ENCODE peak calls at places on chromosomes 16 and 17, in six cellular contexts. Z, T, W, U, S and D are unnamed samples.

GRCh38 chr17:83146347-83146746 is 66.9 kb downstream of the METRNL start:
- DNase-seq in W (peak), T (no peak), Z (no peak), U (no peak), S (no peak), D (no peak)

GRCh38 chr17:44187131-44187899 is 543 bp downstream of the TMUB2 start:
- DNase-seq in T (no peak), W (peak), S (no peak), Z (no peak), U (no peak), D (no peak)

GRCh38 chr16:30541502-30542329 is 7.1 kb upstream of the ZNF747 start:
- DNase-seq in U (no peak), Z (no peak), T (peak), S (no peak), W (no peak), D (no peak)

GRCh38 chr16:7268182-7268581 is 64.5 kb upstream of the RBFOX1 start:
- DNase-seq in W (peak), Z (peak), T (peak), U (peak), S (no peak), D (peak)

GRCh38 chr16:87507351-87508069 is 14.7 kb upstream of the ZCCHC14 start:
- DNase-seq in W (no peak), T (no peak), U (no peak), S (no peak), Z (peak), D (no peak)

GRCh38 chr16:75286996-75287395 is 35.6 kb upstream of the BCAR1 start:
- DNase-seq in W (no peak), U (no peak), S (no peak), T (no peak), Z (no peak), D (no peak)

GRCh38 chr17:20952183-20952582 is 90.6 kb downstream of the USP22 start:
- DNase-seq in Z (no peak), T (peak), U (no peak), W (no peak), S (no peak), D (no peak)

GRCh38 chr17:37100231-37100630 is 151.5 kb downstream of the AATF start:
- DNase-seq in U (no peak), S (no peak), T (no peak), W (no peak), Z (no peak), D (no peak)

GRCh38 chr16:10172848-10173655 is 9.2 kb downstream of the GRIN2A start:
- DNase-seq in S (no peak), U (no peak), T (peak), W (peak), Z (no peak), D (no peak)

GRCh38 chr17:29241015-29241963 is 5.4 kb upstream of the CRYBA1 start:
- DNase-seq in U (peak), S (peak), W (peak), T (peak), Z (peak), D (peak)
- TF ChIP-seq CTCF in U (no peak), S (peak), W (peak), T (no peak), Z (no peak), D (no peak)

DNA sequence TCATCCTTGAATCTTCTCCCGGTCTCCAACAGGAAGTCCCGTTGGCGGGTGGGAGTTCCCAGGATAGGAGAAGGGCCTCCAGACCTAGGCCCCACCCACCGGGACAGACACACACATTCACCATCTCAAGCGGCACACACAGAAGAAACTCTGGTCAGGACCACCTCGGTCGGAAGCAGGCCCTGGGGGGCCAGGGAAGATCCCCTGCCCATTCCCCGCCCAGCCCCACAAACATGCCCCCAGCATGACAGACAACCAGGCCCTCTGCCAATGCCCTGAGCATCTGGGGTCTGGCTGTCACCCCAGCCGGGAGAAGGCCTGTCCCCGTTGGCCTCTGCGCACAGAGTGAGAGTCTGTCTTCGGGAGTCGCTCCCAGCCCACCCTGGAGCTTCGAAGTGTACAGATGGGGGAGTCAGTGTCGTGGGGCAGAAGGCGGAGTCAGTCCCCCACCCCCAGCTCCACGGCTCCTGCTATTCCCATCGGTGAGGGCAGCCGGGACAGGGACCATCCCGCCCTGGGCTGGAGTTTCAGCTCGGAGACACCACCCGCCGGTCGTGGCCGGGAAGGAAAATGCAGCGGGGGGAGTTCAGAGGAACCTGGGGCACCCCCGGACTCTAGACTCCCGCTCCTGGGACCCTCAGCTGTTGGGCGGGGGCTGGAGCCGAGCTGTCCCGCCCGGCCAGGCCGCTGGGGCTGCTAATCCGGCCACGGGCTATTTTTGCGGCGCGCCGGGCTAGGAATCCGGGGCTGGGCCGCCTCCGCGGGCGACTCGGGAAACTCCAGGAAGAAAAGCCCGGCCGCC is 690 bp downstream of the RHBDF1 start:
- DNase-seq in W (peak), T (peak), Z (no peak), U (peak), S (no peak), D (peak)
- TF ChIP-seq CTCF in W (peak), T (no peak), Z (no peak), U (no peak), S (no peak), D (no peak)

GRCh38 chr17:4540224-4541040 is 14.8 kb downstream of the MYBBP1A start:
- DNase-seq in U (no peak), T (no peak), W (no peak), S (no peak), Z (no peak), D (no peak)

GRCh38 chr17:4542003-4542725 is 13.0 kb downstream of the MYBBP1A start:
- DNase-seq in S (no peak), W (no peak), Z (no peak), U (no peak), T (no peak), D (no peak)

GRCh38 chr17:4542726-4543191 is 12.4 kb downstream of the MYBBP1A start:
- DNase-seq in U (no peak), S (no peak), T (no peak), W (no peak), Z (no peak), D (no peak)

GRCh38 chr17:4541041-4541327 is 14.2 kb downstream of the MYBBP1A start:
- DNase-seq in T (no peak), S (no peak), Z (no peak), U (no peak), W (no peak), D (no peak)

GRCh38 chr17:4541328-4542002 is 13.7 kb downstream of the MYBBP1A start:
- DNase-seq in U (no peak), T (no peak), Z (no peak), S (no peak), W (no peak), D (no peak)
- TF ChIP-seq CTCF in U (no peak), T (no peak), Z (no peak), S (no peak), W (no peak), D (no peak)

GRCh38 chr16:80526418-80527061 is 14.3 kb upstream of the DYNLRB2 start:
- DNase-seq in U (peak), T (peak), S (peak), W (peak), Z (peak), D (peak)

GRCh38 chr16:80525420-80525819 is 15.4 kb upstream of the DYNLRB2 start:
- DNase-seq in W (no peak), T (no peak), S (no peak), Z (no peak), U (no peak), D (no peak)

GRCh38 chr16:80530479-80530878 is 10.3 kb upstream of the DYNLRB2 start:
- DNase-seq in U (no peak), T (no peak), W (no peak), S (no peak), Z (no peak), D (no peak)

DNA sequence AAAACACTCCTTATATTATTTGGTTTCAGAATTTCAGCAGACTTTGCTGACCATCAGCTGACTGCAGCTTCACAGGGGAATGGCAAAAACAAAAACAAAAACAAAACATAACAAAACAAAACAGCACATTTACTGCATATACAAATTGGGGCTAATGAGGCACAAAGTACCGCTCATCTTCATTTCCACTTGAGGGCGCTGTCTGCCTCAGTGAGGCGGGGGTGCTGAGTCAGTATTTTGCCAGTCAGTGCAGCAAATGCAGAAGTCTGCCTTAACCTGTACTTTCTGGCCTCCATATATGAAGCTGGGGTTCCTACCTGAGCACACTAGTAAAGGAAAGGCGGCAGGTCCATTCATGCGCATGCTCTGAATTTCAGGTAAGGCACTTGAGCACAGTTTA is 13.5 kb upstream of the DYNLRB2 start:
- DNase-seq in W (peak), U (peak), S (no peak), T (peak), Z (peak), D (no peak)
- TF ChIP-seq CTCF in W (peak), U (no peak), S (peak), T (peak), Z (peak), D (peak)

DNA sequence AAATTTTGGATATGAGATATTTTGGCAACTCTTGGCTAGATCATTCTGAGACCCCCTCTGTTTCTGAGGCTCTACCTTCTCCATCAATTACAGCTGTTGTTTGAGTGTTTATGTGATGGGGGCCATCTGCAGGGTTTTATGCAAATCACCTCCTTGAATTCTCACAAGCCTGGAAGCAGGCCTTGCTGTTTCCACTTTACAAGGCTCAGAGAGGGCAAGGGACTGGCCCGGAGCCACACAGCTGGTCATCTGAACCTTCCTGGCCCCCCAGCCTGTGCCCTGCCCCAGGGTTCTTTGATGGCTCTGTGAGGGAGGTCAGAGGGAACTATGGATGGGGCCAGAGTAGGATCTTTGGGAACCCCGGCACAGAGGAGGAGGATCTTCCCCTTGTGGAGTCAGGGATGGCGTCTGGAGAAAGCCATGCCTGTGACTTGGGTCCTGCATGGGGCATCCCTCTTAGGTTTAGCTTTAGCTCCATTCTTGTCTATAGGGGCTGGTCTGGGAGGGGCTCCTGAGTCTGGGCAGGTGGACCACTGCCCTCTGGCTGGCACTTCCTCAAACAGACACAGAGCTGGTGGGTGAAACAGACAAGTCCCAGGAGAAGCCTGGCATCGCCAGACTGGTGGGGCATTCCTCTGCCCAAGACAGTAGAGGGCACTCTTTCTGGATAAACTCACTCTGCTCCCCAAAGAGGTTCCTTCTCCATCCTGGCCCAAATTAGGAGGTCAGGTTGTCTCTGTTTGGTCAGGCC is 26.2 kb downstream of the IL21R start:
- DNase-seq in S (no peak), U (no peak), Z (peak), T (no peak), W (no peak), D (no peak)
- TF ChIP-seq CTCF in S (no peak), U (peak), Z (no peak), T (peak), W (peak), D (no peak)

GRCh38 chr17:35088911-35089845 is 25.7 kb upstream of the RFFL start:
- DNase-seq in S (peak), T (peak), W (peak), U (peak), Z (peak), D (peak)
- TF ChIP-seq CTCF in S (peak), T (peak), W (peak), U (peak), Z (peak), D (peak)

GRCh38 chr16:57773680-57774295 is 28.5 kb downstream of the KIFC3 start:
- DNase-seq in U (no peak), W (no peak), Z (no peak), S (no peak), T (no peak), D (no peak)

GRCh38 chr16:57778658-57779057 is 23.6 kb downstream of the KIFC3 start:
- DNase-seq in Z (no peak), T (no peak), S (no peak), W (no peak), U (no peak), D (no peak)

GRCh38 chr16:57774886-57775285 is 27.4 kb downstream of the KIFC3 start:
- DNase-seq in S (no peak), Z (peak), T (no peak), U (no peak), W (no peak), D (no peak)

GRCh38 chr16:57773019-57773418 is 29.3 kb downstream of the KIFC3 start:
- DNase-seq in U (no peak), Z (no peak), S (no peak), W (no peak), T (no peak), D (no peak)

GRCh38 chr16:57775661-57776469 is 26.4 kb downstream of the KIFC3 start:
- DNase-seq in S (no peak), T (no peak), U (no peak), W (no peak), Z (no peak), D (peak)
- TF ChIP-seq CTCF in S (peak), T (peak), U (no peak), W (no peak), Z (no peak), D (peak)

GRCh38 chr16:73527191-73527590 is 479.3 kb upstream of the ZFHX3 start:
- DNase-seq in Z (no peak), S (no peak), T (no peak), U (no peak), W (no peak), D (no peak)
- TF ChIP-seq CTCF in Z (no peak), S (no peak), T (peak), U (no peak), W (no peak), D (no peak)

DNA sequence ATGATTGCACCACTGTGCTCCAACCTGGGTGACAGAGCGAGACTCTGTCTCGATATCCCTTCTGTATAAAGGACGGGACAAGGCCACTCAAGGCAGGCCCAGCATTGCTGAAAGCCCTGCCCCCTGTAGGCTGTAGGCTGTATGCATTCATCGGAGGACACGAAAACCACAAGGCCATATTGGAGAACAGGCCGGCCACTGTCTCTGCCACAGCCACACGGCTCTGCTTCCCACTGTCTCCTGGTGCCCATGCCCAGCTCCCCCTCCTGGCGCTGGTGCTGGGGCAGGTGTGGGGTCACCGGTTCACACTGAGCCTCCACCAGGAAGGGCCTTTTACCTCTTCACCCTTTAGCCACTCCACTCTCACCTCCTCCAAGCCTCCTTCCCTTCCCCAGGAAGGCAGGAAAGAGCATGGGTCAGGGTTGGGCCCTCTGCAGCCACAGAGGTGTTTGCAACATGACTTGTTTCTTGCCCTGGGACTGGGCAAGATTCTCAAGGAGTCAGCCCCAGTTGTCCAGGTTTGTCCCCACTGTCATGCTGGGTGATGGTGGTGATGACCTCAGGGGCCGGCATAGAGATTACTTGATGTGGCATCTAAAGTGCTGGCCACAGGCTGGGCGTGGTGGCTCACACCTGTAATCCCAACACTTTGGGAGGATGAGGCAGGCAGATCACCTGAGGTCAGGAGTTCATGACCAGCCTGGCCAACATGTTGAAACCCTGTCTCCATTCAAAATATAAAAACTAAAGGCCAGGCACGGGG is 5.3 kb upstream of the NTN3 start:
- DNase-seq in W (no peak), Z (peak), U (no peak), S (no peak), T (peak), D (no peak)
- TF ChIP-seq CTCF in W (no peak), Z (peak), U (no peak), S (no peak), T (no peak), D (peak)

GRCh38 chr17:80986046-80986445 is 5.6 kb upstream of the CHMP6 start:
- DNase-seq in Z (no peak), S (no peak), W (no peak), T (no peak), U (no peak), D (no peak)

GRCh38 chr17:80982426-80982974 is 9.1 kb upstream of the CHMP6 start:
- DNase-seq in Z (no peak), W (no peak), U (no peak), T (no peak), S (no peak), D (no peak)

GRCh38 chr17:80983545-80983944 is 8.1 kb upstream of the CHMP6 start:
- DNase-seq in U (no peak), T (no peak), Z (no peak), S (no peak), W (no peak), D (no peak)

GRCh38 chr17:80986816-80987480 is 4.7 kb upstream of the CHMP6 start:
- DNase-seq in U (no peak), Z (peak), W (no peak), S (no peak), T (no peak), D (no peak)

DNA sequence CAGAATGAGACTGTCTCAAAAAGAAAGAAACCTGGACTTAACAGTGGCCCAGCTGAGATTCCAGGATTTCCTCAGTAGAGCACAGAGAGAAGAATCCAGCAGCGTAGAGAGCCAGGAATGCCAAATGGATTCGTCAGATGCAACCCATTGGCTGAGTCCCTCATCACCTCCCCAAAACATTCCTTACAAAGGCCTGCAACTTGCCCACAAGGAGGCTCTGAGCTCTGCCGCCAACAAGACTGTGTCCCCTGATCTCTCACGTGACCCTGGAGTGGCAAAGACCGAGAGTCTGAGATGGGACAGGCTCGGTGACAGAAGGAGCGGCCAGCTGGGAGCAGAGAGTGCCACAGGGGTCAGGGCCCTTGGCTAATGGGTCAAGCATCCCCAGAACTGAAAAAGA is 6.9 kb upstream of the CHMP6 start:
- DNase-seq in Z (no peak), W (peak), T (no peak), U (no peak), S (peak), D (no peak)
- TF ChIP-seq CTCF in Z (no peak), W (no peak), T (no peak), U (no peak), S (peak), D (no peak)